ENCODE peak calls at places on chromosomes 2 and 18, in four cellular contexts. U is kidney, Z is MM.1S, V is Peyer's patch. J is an unnamed sample.

GRCh38 chr18:59696311-59697235 is 650 bp downstream of the CCBE1 start:
- DNase-seq in U (no peak), Z (no peak), V (no peak), J (no peak)

GRCh38 chr2:84748339-84748738 is 132.5 kb downstream of the TRABD2A start:
- DNase-seq in U (no peak), Z (no peak), V (no peak), J (no peak)

GRCh38 chr2:162782138-162782537 is 56.4 kb downstream of the KCNH7 start:
- DNase-seq in U (no peak), Z (no peak), V (no peak), J (no peak)

GRCh38 chr2:232018191-232018590 is 56.7 kb downstream of the DIS3L2 start:
- DNase-seq in U (no peak), Z (no peak), V (no peak), J (no peak)

GRCh38 chr2:6909431-6910385 is 7.5 kb upstream of the RNF144A start:
- DNase-seq in U (no peak), Z (peak), V (no peak), J (no peak)

GRCh38 chr2:70141754-70142589 is 48.8 kb downstream of the C2orf42 start:
- DNase-seq in U (peak), Z (no peak), V (no peak), J (no peak)

GRCh38 chr2:240322231-240322955 is 113.1 kb upstream of the GPC1 start:
- DNase-seq in U (peak), Z (no peak), V (no peak), J (no peak)

GRCh38 chr2:20343128-20343527 is 7.5 kb downstream of the PUM2 start:
- DNase-seq in U (no peak), Z (no peak), V (no peak), J (no peak)

GRCh38 chr2:223576873-223577272 is 25.3 kb downstream of the SCG2 start:
- DNase-seq in U (no peak), Z (no peak), V (no peak), J (no peak)

GRCh38 chr2:217394510-217395351 is 534.9 kb upstream of the TNP1 start:
- DNase-seq in U (no peak), Z (no peak), V (no peak), J (no peak)

GRCh38 chr2:168194784-168195522 is 52.4 kb downstream of the STK39 start:
- DNase-seq in U (no peak), Z (no peak), V (no peak), J (no peak)

GRCh38 chr2:233115121-233115520 is 55.0 kb downstream of the INPP5D start:
- DNase-seq in U (no peak), Z (no peak), V (no peak), J (peak)

GRCh38 chr2:137937778-137938177 is 26.5 kb upstream of the HNMT start:
- DNase-seq in U (no peak), Z (no peak), V (no peak), J (no peak)

GRCh38 chr2:83572400-83572799 is 886.7 kb downstream of the SUCLG1 start:
- DNase-seq in U (no peak), Z (no peak), V (no peak), J (no peak)

GRCh38 chr2:194539436-194539835 is 1117.6 kb upstream of the SLC39A10 start:
- DNase-seq in U (no peak), Z (no peak), V (no peak), J (no peak)

GRCh38 chr2:134232868-134233732 is 20.8 kb upstream of the MGAT5 start:
- DNase-seq in U (no peak), Z (peak), V (no peak), J (no peak)

GRCh38 chr18:8705941-8706544 is 687 bp downstream of the MTCL1 start:
- DNase-seq in U (peak), Z (peak), V (no peak), J (peak)

GRCh38 chr2:159249955-159250723 is 36.4 kb downstream of the WDSUB1 start:
- DNase-seq in U (no peak), Z (no peak), V (peak), J (no peak)

GRCh38 chr2:51633073-51633472 is 601.1 kb upstream of the NRXN1 start:
- DNase-seq in U (no peak), Z (no peak), V (no peak), J (no peak)

GRCh38 chr2:51638811-51639210 is 606.9 kb upstream of the NRXN1 start:
- DNase-seq in U (no peak), Z (no peak), V (no peak), J (no peak)
- H3K27ac ChIP-seq in U (no peak), Z (no peak), V (no peak), J (no peak)

DNA sequence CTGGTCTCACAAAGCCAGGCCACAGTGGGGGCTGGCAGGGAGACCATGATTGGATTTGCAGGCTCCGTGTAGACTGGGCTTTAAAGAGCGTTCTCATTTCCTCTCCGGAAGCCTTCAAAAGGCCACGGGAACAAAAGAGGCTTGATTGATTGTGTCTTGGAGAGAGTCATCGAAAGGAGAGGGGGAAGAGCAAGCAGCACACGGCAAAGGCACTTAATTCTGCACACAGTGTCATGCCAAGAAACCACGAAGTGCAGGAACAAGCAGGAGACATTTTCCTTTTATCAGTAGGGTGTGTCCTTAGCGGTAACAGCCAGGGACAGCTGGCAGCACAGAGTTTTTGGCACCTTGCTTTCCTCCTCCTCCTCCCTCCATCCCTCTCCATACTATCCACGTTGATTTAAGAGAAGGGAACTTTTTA is 47.7 kb downstream of the GLI2 start:
- DNase-seq in U (no peak), Z (no peak), V (no peak), J (no peak)
- H3K27ac ChIP-seq in U (no peak), Z (no peak), V (no peak), J (no peak)

GRCh38 chr2:179265082-179265575 is 497 bp upstream of the SESTD1 start:
- DNase-seq in U (no peak), Z (no peak), V (no peak), J (no peak)

GRCh38 chr2:179262077-179262660 is 2.5 kb downstream of the SESTD1 start:
- DNase-seq in U (no peak), Z (no peak), V (no peak), J (no peak)

GRCh38 chr2:179263015-179263414 is 1.6 kb downstream of the SESTD1 start:
- DNase-seq in U (no peak), Z (no peak), V (no peak), J (no peak)

GRCh38 chr2:179264238-179265081 is at the start of gene SESTD1:
- DNase-seq in U (peak), Z (peak), V (peak), J (peak)

DNA sequence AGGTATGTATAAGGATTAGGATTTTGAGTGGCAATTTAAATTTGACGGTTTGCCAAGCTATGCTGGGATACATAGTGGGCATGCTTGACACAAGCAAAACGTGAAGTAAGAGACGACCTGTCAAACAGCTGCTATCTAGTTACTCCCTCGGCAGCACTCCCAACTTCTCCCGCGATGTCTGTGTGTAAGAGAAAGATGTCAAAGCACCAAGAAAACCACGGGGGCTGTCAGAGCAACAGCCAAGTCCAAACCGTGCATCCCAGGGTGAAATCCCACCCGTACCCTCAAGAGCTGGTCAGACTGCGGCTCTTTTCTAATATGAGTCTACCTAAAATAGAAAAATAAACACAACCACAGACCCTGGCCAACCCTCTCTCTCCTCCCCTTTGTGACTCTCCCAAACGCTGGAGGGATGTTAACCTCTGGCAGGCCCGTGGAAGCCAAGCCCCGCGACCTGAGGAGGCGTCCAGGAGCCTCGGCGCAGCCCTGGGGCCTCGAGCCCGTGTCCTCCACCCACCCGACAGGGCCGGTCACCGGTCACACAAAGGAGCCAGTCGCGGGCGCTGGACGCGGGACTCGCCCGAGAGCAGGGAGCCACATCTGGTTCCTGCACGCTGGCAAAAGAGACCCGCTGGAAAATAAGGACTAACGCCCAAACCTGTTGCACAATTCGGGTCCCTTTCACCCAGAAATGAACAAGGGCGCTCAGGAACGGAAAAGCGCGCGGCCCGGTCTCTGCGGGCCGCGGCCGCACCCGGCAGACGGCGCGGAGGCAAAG is 983 bp downstream of the SESTD1 start:
- DNase-seq in U (peak), Z (peak), V (peak), J (peak)
- H3K27ac ChIP-seq in U (peak), Z (no peak), V (peak), J (peak)

DNA sequence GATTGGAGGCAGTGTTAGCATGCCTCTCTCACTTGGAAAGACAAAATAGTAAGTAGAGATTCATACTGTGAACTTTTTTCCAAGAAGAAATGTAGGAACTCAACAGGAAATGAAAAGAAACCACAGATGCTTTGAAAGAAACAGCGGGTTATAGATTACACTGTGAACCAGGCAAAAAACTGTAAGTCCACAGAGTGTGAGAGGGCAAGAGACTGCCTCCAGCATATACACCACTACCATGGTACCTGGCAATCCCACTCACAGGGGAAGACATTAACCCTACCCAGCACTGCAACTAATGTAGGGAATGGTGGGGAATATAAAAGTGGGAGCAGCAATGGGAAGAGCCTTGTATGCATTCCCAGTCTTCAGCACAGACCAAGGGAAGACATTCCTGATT is 150.6 kb upstream of the GALNT5 start:
- DNase-seq in U (no peak), Z (no peak), V (no peak), J (no peak)
- H3K27ac ChIP-seq in U (no peak), Z (no peak), V (no peak), J (no peak)